ENCODE peak calls at places on chromosomes 6 and 20, in four cellular contexts. V, D, M and G are unnamed samples.

GRCh38 chr20:47196091-47197081 is 160.1 kb downstream of the ZMYND8 start:
- DNase-seq in V (peak; percentile 76), D (peak; percentile 84), M (peak; percentile 78), G (peak; percentile 86)

GRCh38 chr6:158026054-158026900 is 44.6 kb downstream of the SYNJ2 start:
- DNase-seq in D (peak; percentile 49), V (peak; percentile 91), M (peak; percentile 78), G (no peak)

GRCh38 chr6:46263709-46264091 is 92.9 kb upstream of the ENPP5 start:
- DNase-seq in V (no peak), M (no peak), D (no peak), G (no peak)

GRCh38 chr6:139062921-139063320 is 34.4 kb downstream of the ABRACL start:
- DNase-seq in D (no peak), M (no peak), V (no peak), G (no peak)

GRCh38 chr6:53694800-53695394 is 29.3 kb upstream of the KLHL31 start:
- DNase-seq in V (no peak), D (no peak), M (no peak), G (no peak)

GRCh38 chr20:13099676-13100075 is 90.9 kb downstream of the SPTLC3 start:
- DNase-seq in M (no peak), V (no peak), D (no peak), G (no peak)

GRCh38 chr6:42279144-42279781 is 61.6 kb upstream of the MRPS10 start:
- DNase-seq in M (no peak), D (no peak), V (no peak), G (no peak)

GRCh38 chr20:53914861-53915458 is 155.4 kb downstream of the BCAS1 start:
- DNase-seq in D (no peak), V (no peak), M (no peak), G (peak; percentile 48)

GRCh38 chr6:105941616-105942412 is 144.3 kb upstream of the PRDM1 start:
- DNase-seq in V (no peak), D (no peak), M (no peak), G (no peak)

GRCh38 chr6:22966711-22967110 is 397.3 kb downstream of the HDGFL1 start:
- DNase-seq in M (no peak), D (no peak), V (no peak), G (no peak)

GRCh38 chr6:53287336-53288225 is 61.2 kb downstream of the ELOVL5 start:
- DNase-seq in D (no peak), V (no peak), M (no peak), G (peak; percentile 52)

GRCh38 chr6:141618180-141618581 is 514.5 kb upstream of the GJE1 start:
- DNase-seq in D (no peak), M (no peak), V (no peak), G (no peak)

GRCh38 chr6:55528624-55529023 is 50.4 kb downstream of the HMGCLL1 start:
- DNase-seq in M (no peak), V (no peak), D (peak; percentile 14), G (peak; percentile 48)

GRCh38 chr20:12902992-12903391 is 105.8 kb upstream of the SPTLC3 start:
- DNase-seq in M (no peak), D (no peak), V (no peak), G (no peak)

GRCh38 chr6:170473801-170474200 is 79.3 kb downstream of the PSMB1 start:
- DNase-seq in D (no peak), M (no peak), V (no peak), G (no peak)

GRCh38 chr6:13528777-13529343 is 41.5 kb upstream of the GFOD1 start:
- DNase-seq in V (no peak), D (peak; percentile 14), M (no peak), G (no peak)

GRCh38 chr6:27767851-27768250 is 144.3 kb downstream of the OR2B2 start:
- DNase-seq in V (no peak), M (no peak), D (no peak), G (no peak)

GRCh38 chr20:58054744-58055373 is 173.6 kb downstream of the ANKRD60 start:
- DNase-seq in M (no peak), V (peak; percentile 73), D (peak; percentile 37), G (peak; percentile 70)

GRCh38 chr20:16514145-16514544 is 59.1 kb downstream of the KIF16B start:
- DNase-seq in M (no peak), V (no peak), D (no peak), G (no peak)

GRCh38 chr20:62496525-62497218 is 20.9 kb upstream of the GATA5 start:
- DNase-seq in D (peak; percentile 63), M (no peak), V (no peak), G (peak; percentile 80)

GRCh38 chr20:46406986-46407670 is 713 bp upstream of the ELMO2 start:
- DNase-seq in M (peak; percentile 51), D (peak; percentile 17), V (peak; percentile 72), G (peak; percentile 42)

GRCh38 chr6:82045965-82046756 is 201.4 kb downstream of the IBTK start:
- DNase-seq in D (no peak), V (no peak), M (no peak), G (no peak)

GRCh38 chr6:40948598-40948997 is 90.4 kb downstream of the UNC5CL start:
- DNase-seq in V (no peak), M (no peak), D (no peak), G (no peak)

GRCh38 chr6:13565921-13566320 is 8.5 kb upstream of the SIRT5 start:
- DNase-seq in M (no peak), V (no peak), D (no peak), G (no peak)

GRCh38 chr6:165729307-165729936 is 66.4 kb upstream of the PDE10A start:
- DNase-seq in M (peak; percentile 43), D (peak; percentile 67), V (no peak), G (peak; percentile 49)

GRCh38 chr6:133062077-133062476 is 179.1 kb upstream of the EYA4 start:
- DNase-seq in M (no peak), D (no peak), V (peak; percentile 22), G (no peak)

GRCh38 chr6:56040875-56041274 is 165.5 kb upstream of the BMP5 start:
- DNase-seq in M (no peak), D (no peak), V (no peak), G (no peak)

GRCh38 chr6:167898673-167899311 is 72.1 kb downstream of the AFDN start:
- DNase-seq in V (no peak), D (no peak), M (no peak), G (peak; percentile 24)